ENCODE peak calls at places on chromosomes 13 and 19, in seven cellular contexts. One of them, this sample, is unnamed.

GRCh38 chr19:37468961-37469777 is at the start of gene ZNF570:
- DNase-seq in stimulated activated CD8-positive, alpha-beta memory T cell treated with anti-CD3 and anti-CD28 coated beads, Interleukin-2, amount 100 ng/mL, for 1 hour: peak
- DNase-seq in astrocyte: peak
- DNase-seq in M059J: peak
- DNase-seq in IMR-90: peak
- DNase-seq in BE2C: peak
- DNase-seq in activated T-helper 1 cell treated with anti-CD3 and anti-CD28 coated beads, Interleukin-12 subunit alpha, Interleukin-12 subunit beta, Interleukin-2, Interleukin-4 antibody, amounts not matched to agents 30 ng/mL and 10 ng/mL and 1 ng/mL, durations not matched to agents 14 hours and 24 hours and 36 hours: peak
- DNase-seq in this sample: peak

GRCh38 chr19:10685210-10685609 is 16.0 kb upstream of the QTRT1 start:
- DNase-seq in BE2C: no peak
- DNase-seq in stimulated activated CD8-positive, alpha-beta memory T cell treated with anti-CD3 and anti-CD28 coated beads, Interleukin-2, amount 100 ng/mL, for 1 hour: no peak
- DNase-seq in activated T-helper 1 cell treated with anti-CD3 and anti-CD28 coated beads, Interleukin-12 subunit alpha, Interleukin-12 subunit beta, Interleukin-2, Interleukin-4 antibody, amounts not matched to agents 30 ng/mL and 10 ng/mL and 1 ng/mL, durations not matched to agents 14 hours and 24 hours and 36 hours: no peak
- DNase-seq in M059J: no peak
- DNase-seq in IMR-90: no peak
- DNase-seq in astrocyte: no peak
- DNase-seq in this sample: no peak

GRCh38 chr19:41734156-41734555 is 21.2 kb upstream of the CEACAM6 start:
- DNase-seq in BE2C: no peak
- DNase-seq in activated T-helper 1 cell treated with anti-CD3 and anti-CD28 coated beads, Interleukin-12 subunit alpha, Interleukin-12 subunit beta, Interleukin-2, Interleukin-4 antibody, amounts not matched to agents 30 ng/mL and 10 ng/mL and 1 ng/mL, durations not matched to agents 14 hours and 24 hours and 36 hours: no peak
- DNase-seq in IMR-90: no peak
- DNase-seq in M059J: no peak
- DNase-seq in astrocyte: no peak
- DNase-seq in stimulated activated CD8-positive, alpha-beta memory T cell treated with anti-CD3 and anti-CD28 coated beads, Interleukin-2, amount 100 ng/mL, for 1 hour: no peak
- DNase-seq in this sample: no peak

GRCh38 chr13:42066542-42066941 is 18.1 kb downstream of the DGKH start:
- DNase-seq in astrocyte: peak
- DNase-seq in M059J: peak
- DNase-seq in IMR-90: peak
- DNase-seq in activated T-helper 1 cell treated with anti-CD3 and anti-CD28 coated beads, Interleukin-12 subunit alpha, Interleukin-12 subunit beta, Interleukin-2, Interleukin-4 antibody, amounts not matched to agents 30 ng/mL and 10 ng/mL and 1 ng/mL, durations not matched to agents 14 hours and 24 hours and 36 hours: no peak
- DNase-seq in stimulated activated CD8-positive, alpha-beta memory T cell treated with anti-CD3 and anti-CD28 coated beads, Interleukin-2, amount 100 ng/mL, for 1 hour: no peak
- DNase-seq in BE2C: no peak
- DNase-seq in this sample: no peak

GRCh38 chr13:44306401-44307192 is 67.0 kb upstream of the SERP2 start:
- DNase-seq in stimulated activated CD8-positive, alpha-beta memory T cell treated with anti-CD3 and anti-CD28 coated beads, Interleukin-2, amount 100 ng/mL, for 1 hour: no peak
- DNase-seq in M059J: peak
- DNase-seq in astrocyte: peak
- DNase-seq in IMR-90: peak
- DNase-seq in activated T-helper 1 cell treated with anti-CD3 and anti-CD28 coated beads, Interleukin-12 subunit alpha, Interleukin-12 subunit beta, Interleukin-2, Interleukin-4 antibody, amounts not matched to agents 30 ng/mL and 10 ng/mL and 1 ng/mL, durations not matched to agents 14 hours and 24 hours and 36 hours: no peak
- DNase-seq in BE2C: no peak
- DNase-seq in this sample: peak

GRCh38 chr13:24684600-24684998 is 4.4 kb downstream of the ATP12A start:
- DNase-seq in BE2C: no peak
- DNase-seq in astrocyte: no peak
- DNase-seq in IMR-90: no peak
- DNase-seq in activated T-helper 1 cell treated with anti-CD3 and anti-CD28 coated beads, Interleukin-12 subunit alpha, Interleukin-12 subunit beta, Interleukin-2, Interleukin-4 antibody, amounts not matched to agents 30 ng/mL and 10 ng/mL and 1 ng/mL, durations not matched to agents 14 hours and 24 hours and 36 hours: peak
- DNase-seq in M059J: peak
- DNase-seq in stimulated activated CD8-positive, alpha-beta memory T cell treated with anti-CD3 and anti-CD28 coated beads, Interleukin-2, amount 100 ng/mL, for 1 hour: no peak
- DNase-seq in this sample: peak

GRCh38 chr19:29260477-29261317 is 47.7 kb upstream of the UQCRFS1 start:
- DNase-seq in IMR-90: peak
- DNase-seq in astrocyte: no peak
- DNase-seq in BE2C: peak
- DNase-seq in M059J: peak
- DNase-seq in activated T-helper 1 cell treated with anti-CD3 and anti-CD28 coated beads, Interleukin-12 subunit alpha, Interleukin-12 subunit beta, Interleukin-2, Interleukin-4 antibody, amounts not matched to agents 30 ng/mL and 10 ng/mL and 1 ng/mL, durations not matched to agents 14 hours and 24 hours and 36 hours: peak
- DNase-seq in stimulated activated CD8-positive, alpha-beta memory T cell treated with anti-CD3 and anti-CD28 coated beads, Interleukin-2, amount 100 ng/mL, for 1 hour: no peak
- DNase-seq in this sample: peak

GRCh38 chr13:25135896-25136295 is 36.2 kb downstream of the AMER2 start:
- DNase-seq in IMR-90: no peak
- DNase-seq in stimulated activated CD8-positive, alpha-beta memory T cell treated with anti-CD3 and anti-CD28 coated beads, Interleukin-2, amount 100 ng/mL, for 1 hour: no peak
- DNase-seq in BE2C: no peak
- DNase-seq in astrocyte: no peak
- DNase-seq in M059J: no peak
- DNase-seq in activated T-helper 1 cell treated with anti-CD3 and anti-CD28 coated beads, Interleukin-12 subunit alpha, Interleukin-12 subunit beta, Interleukin-2, Interleukin-4 antibody, amounts not matched to agents 30 ng/mL and 10 ng/mL and 1 ng/mL, durations not matched to agents 14 hours and 24 hours and 36 hours: no peak
- DNase-seq in this sample: no peak

GRCh38 chr13:73945871-73946270 is 188.3 kb downstream of the KLF12 start:
- DNase-seq in activated T-helper 1 cell treated with anti-CD3 and anti-CD28 coated beads, Interleukin-12 subunit alpha, Interleukin-12 subunit beta, Interleukin-2, Interleukin-4 antibody, amounts not matched to agents 30 ng/mL and 10 ng/mL and 1 ng/mL, durations not matched to agents 14 hours and 24 hours and 36 hours: no peak
- DNase-seq in M059J: peak
- DNase-seq in IMR-90: no peak
- DNase-seq in astrocyte: peak
- DNase-seq in BE2C: peak
- DNase-seq in stimulated activated CD8-positive, alpha-beta memory T cell treated with anti-CD3 and anti-CD28 coated beads, Interleukin-2, amount 100 ng/mL, for 1 hour: no peak
- DNase-seq in this sample: peak

GRCh38 chr13:30172593-30173300 is 134.6 kb downstream of the KATNAL1 start:
- DNase-seq in M059J: no peak
- DNase-seq in stimulated activated CD8-positive, alpha-beta memory T cell treated with anti-CD3 and anti-CD28 coated beads, Interleukin-2, amount 100 ng/mL, for 1 hour: no peak
- DNase-seq in astrocyte: no peak
- DNase-seq in activated T-helper 1 cell treated with anti-CD3 and anti-CD28 coated beads, Interleukin-12 subunit alpha, Interleukin-12 subunit beta, Interleukin-2, Interleukin-4 antibody, amounts not matched to agents 30 ng/mL and 10 ng/mL and 1 ng/mL, durations not matched to agents 14 hours and 24 hours and 36 hours: no peak
- DNase-seq in IMR-90: no peak
- DNase-seq in BE2C: no peak
- DNase-seq in this sample: no peak

This sample was measured in Daoy.